ENCODE peak calls at places on chromosomes 7 and 10, in seven cellular contexts. I, U, A, D, R, K and M are unnamed samples.
A peak's percentile ranks its signal among the peaks of the same experiment; 100 is the strongest.

GRCh38 chr7:101138149-101138870 is 11.4 kb downstream of the SERPINE1 start:
- DNase-seq in D (peak; percentile 98), U (peak; percentile 95), R (peak; percentile 76), K (peak; percentile 91), A (peak; percentile 68), I (peak; percentile 96), M (no peak)

GRCh38 chr7:143519411-143520131 is 41.9 kb downstream of the TAS2R41 start:
- DNase-seq in A (no peak), D (peak; percentile 68), R (no peak), K (peak; percentile 60), I (no peak), U (no peak), M (no peak)

GRCh38 chr7:155594961-155595366 is 48.6 kb upstream of the CNPY1 start:
- DNase-seq in K (no peak), I (peak; percentile 23), A (no peak), D (no peak), R (no peak), U (no peak), M (no peak)

GRCh38 chr10:88028654-88029053 is 165.2 kb downstream of the PTEN start:
- DNase-seq in U (no peak), D (no peak), R (no peak), A (no peak), I (no peak), K (no peak), M (no peak)

GRCh38 chr10:31320598-31321211 is 1.7 kb downstream of the ZEB1 start:
- DNase-seq in I (no peak), R (peak; percentile 58), A (no peak), U (peak; percentile 16), D (peak; percentile 59), K (peak; percentile 53), M (peak; percentile 85)

GRCh38 chr7:151592330-151592729 is 72.6 kb upstream of the RHEB start:
- DNase-seq in A (no peak), U (no peak), I (no peak), R (no peak), D (no peak), K (no peak), M (no peak)

GRCh38 chr10:34010891-34011290 is 676.4 kb upstream of the NRP1 start:
- DNase-seq in K (no peak), D (peak; percentile 41), A (no peak), I (no peak), R (no peak), U (no peak), M (no peak)

GRCh38 chr7:28705350-28705749 is 252.8 kb downstream of the TRIL start:
- DNase-seq in K (no peak), D (no peak), U (no peak), R (no peak), I (no peak), A (no peak), M (no peak)

GRCh38 chr7:44801890-44802289 is 5.4 kb downstream of the PPIA start:
- DNase-seq in K (no peak), R (no peak), U (no peak), I (no peak), D (peak; percentile 37), A (no peak), M (no peak)

GRCh38 chr10:104337527-104337984 is 709 bp downstream of the ITPRIP start:
- DNase-seq in I (peak; percentile 73), A (no peak), K (no peak), U (no peak), D (peak; percentile 37), R (no peak), M (peak; percentile 89)

GRCh38 chr7:100007887-100008286 is 7.5 kb upstream of the ZKSCAN1 start:
- DNase-seq in A (no peak), D (no peak), K (no peak), I (no peak), R (no peak), U (no peak), M (peak; percentile 14)

GRCh38 chr10:124697837-124698559 is 46.2 kb downstream of the FAM53B start:
- DNase-seq in U (no peak), I (no peak), A (no peak), K (no peak), D (peak; percentile 51), R (peak; percentile 43), M (peak; percentile 87)

GRCh38 chr10:93790454-93790853 is 32.7 kb downstream of the LGI1 start:
- DNase-seq in I (no peak), U (no peak), K (no peak), R (no peak), D (no peak), A (no peak), M (no peak)

GRCh38 chr7:103613655-103614642 is 167.9 kb upstream of the SLC26A5 start:
- DNase-seq in U (no peak), A (no peak), R (no peak), K (no peak), I (no peak), D (no peak), M (no peak)

GRCh38 chr7:145718129-145718528 is 398.5 kb upstream of the CNTNAP2 start:
- DNase-seq in K (no peak), I (no peak), R (no peak), D (no peak), U (no peak), A (no peak), M (no peak)

GRCh38 chr10:94129393-94130130 is 135.8 kb downstream of the PLCE1 start:
- DNase-seq in A (no peak), D (peak; percentile 91), U (peak; percentile 51), I (no peak), R (no peak), K (no peak), M (no peak)

GRCh38 chr7:153430931-153431330 is 621.3 kb upstream of the DPP6 start:
- DNase-seq in U (no peak), D (no peak), I (no peak), R (no peak), K (no peak), A (no peak), M (no peak)

GRCh38 chr10:117464176-117464575 is 78.4 kb upstream of the EMX2 start:
- DNase-seq in K (no peak), I (no peak), R (no peak), D (no peak), A (no peak), U (peak; percentile 32), M (no peak)

GRCh38 chr7:137875746-137876145 is 29.0 kb upstream of the DGKI start:
- DNase-seq in D (no peak), K (no peak), R (no peak), I (no peak), U (no peak), A (no peak), M (no peak)

GRCh38 chr10:11743461-11744338 is 1.5 kb downstream of the ECHDC3 start:
- DNase-seq in I (no peak), R (no peak), D (no peak), A (no peak), K (no peak), U (no peak), M (peak; percentile 65)

GRCh38 chr7:148558914-148559313 is 31.7 kb upstream of the C7orf33 start:
- DNase-seq in D (no peak), I (no peak), R (no peak), U (no peak), K (no peak), A (no peak), M (no peak)

GRCh38 chr7:114813597-114813996 is 108.3 kb upstream of the MDFIC start:
- DNase-seq in I (no peak), R (no peak), A (no peak), D (no peak), K (no peak), U (no peak), M (no peak)
- TF ChIP-seq CTCF in I (no peak), R (no peak), A (no peak), D (no peak), K (no peak), U (no peak), M (no peak)

DNA sequence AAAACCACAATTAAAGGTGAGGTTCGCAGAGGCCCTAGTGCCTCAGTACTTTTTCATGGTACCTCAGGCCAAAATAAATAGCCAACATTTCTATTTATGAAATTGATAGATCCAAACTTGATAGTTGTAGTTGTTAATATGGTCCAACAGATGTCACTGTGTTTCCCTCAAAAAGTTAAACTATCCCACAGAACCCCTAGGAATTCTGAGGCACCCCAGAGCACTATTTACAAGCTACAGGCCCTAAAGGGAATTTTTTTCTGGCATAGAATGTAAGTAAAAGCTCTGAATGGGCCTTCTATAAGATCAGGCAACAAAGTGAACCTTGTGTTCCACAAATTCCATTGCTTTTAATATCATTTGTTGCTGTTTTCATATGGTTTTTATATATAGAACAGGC is 3.8 kb upstream of the ARL4A start:
- DNase-seq in A (no peak), R (no peak), D (peak; percentile 33), U (no peak), K (no peak), I (no peak), M (no peak)
- TF ChIP-seq CTCF in A (peak; percentile 54), R (no peak), D (peak; percentile 51), U (no peak), K (peak; percentile 17), I (peak; percentile 28), M (peak; percentile 22)

DNA sequence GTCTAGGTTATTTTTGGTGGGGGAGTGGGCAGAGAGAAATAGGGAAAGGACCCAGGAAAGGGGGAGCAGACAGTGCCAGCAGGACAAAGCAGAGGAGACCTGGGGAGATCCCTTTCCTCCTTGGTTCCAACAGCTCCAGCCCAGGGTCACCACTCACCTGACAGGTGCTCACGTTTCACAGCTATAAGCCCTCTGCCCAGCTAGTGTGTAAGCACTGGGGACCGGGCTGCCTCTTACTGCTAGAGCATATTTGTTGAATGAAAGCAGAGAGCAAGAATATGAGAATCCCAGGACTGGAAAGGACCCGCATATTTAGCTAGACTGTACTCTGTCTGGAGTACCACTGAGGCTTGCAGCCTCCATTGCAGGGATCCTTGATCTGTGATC is 6.7 kb downstream of the ZCCHC24 start:
- DNase-seq in A (no peak), U (no peak), K (no peak), R (peak; percentile 27), D (no peak), I (no peak), M (peak; percentile 27)
- TF ChIP-seq CTCF in A (no peak), U (no peak), K (no peak), R (no peak), D (no peak), I (no peak), M (no peak)

GRCh38 chr10:3167611-3168330 is 4.8 kb downstream of the PITRM1 start:
- DNase-seq in U (peak; percentile 44), K (no peak), I (no peak), A (no peak), R (no peak), D (no peak), M (no peak)

GRCh38 chr10:3162533-3162932 is 10.0 kb downstream of the PITRM1 start:
- DNase-seq in I (no peak), U (no peak), R (no peak), K (no peak), A (no peak), D (no peak), M (no peak)

GRCh38 chr10:3166496-3167290 is 5.9 kb downstream of the PITRM1 start:
- DNase-seq in K (no peak), U (no peak), A (no peak), I (no peak), R (no peak), D (no peak), M (no peak)

GRCh38 chr10:3165196-3165595 is 7.4 kb downstream of the PITRM1 start:
- DNase-seq in R (no peak), D (no peak), I (no peak), K (no peak), A (no peak), U (no peak), M (no peak)

DNA sequence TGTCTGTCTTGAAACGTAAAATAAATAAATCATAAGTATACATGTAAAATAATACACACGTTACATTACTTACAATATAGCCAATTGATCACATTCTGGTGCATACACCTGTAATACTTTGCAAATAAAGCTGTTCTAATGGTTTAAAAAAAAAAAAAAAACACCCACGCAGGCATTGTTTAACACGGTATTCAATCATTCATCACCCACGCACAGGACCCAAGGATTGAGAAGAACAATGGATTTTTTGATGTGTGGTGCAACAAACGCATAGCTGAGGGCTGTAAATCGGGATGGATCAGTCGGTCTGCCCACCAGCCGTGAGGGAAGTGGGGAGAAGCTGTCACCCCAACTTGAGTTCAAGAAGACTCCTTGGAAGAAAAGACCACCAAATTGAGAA is 8.7 kb downstream of the PITRM1 start:
- DNase-seq in I (no peak), U (no peak), R (no peak), K (no peak), D (no peak), A (no peak), M (no peak)
- TF ChIP-seq CTCF in I (no peak), U (no peak), R (no peak), K (no peak), D (no peak), A (no peak), M (no peak)